ENCODE peak calls at places on chromosome 4, in eight cellular contexts. One of them, this sample, is unnamed.
A peak's percentile ranks its signal among the peaks of the same experiment; 100 is the strongest.

GRCh38 chr4:153509724-153510123 is 43.6 kb downstream of the TMEM131L start:
- DNase-seq in NCI-H2171 treated with DMSO at 0.1 percent for 48 hours: peak; percentile 61
- DNase-seq in ELF-1: no peak
- DNase-seq in mesenchymal stem cell: no peak
- DNase-seq in nucleus accumbens: no peak
- DNase-seq in stimulated activated CD4-positive, alpha-beta T cell treated with anti-CD3 and anti-CD28 coated beads, Interleukin-4, amount 100 ng/mL, for 24 hours: no peak
- DNase-seq in cardiac muscle cell: no peak
- DNase-seq in occipital lobe: no peak
- DNase-seq in this sample: no peak

GRCh38 chr4:169921237-169921636 is 105.0 kb downstream of the MFAP3L start:
- DNase-seq in mesenchymal stem cell: no peak
- DNase-seq in occipital lobe: no peak
- DNase-seq in ELF-1: no peak
- DNase-seq in nucleus accumbens: no peak
- DNase-seq in NCI-H2171 treated with DMSO at 0.1 percent for 48 hours: no peak
- DNase-seq in cardiac muscle cell: no peak
- DNase-seq in stimulated activated CD4-positive, alpha-beta T cell treated with anti-CD3 and anti-CD28 coated beads, Interleukin-4, amount 100 ng/mL, for 24 hours: no peak
- DNase-seq in this sample: no peak

GRCh38 chr4:187179086-187180070 is 455.7 kb upstream of the FAT1 start:
- DNase-seq in stimulated activated CD4-positive, alpha-beta T cell treated with anti-CD3 and anti-CD28 coated beads, Interleukin-4, amount 100 ng/mL, for 24 hours: no peak
- DNase-seq in cardiac muscle cell: no peak
- DNase-seq in nucleus accumbens: no peak
- DNase-seq in occipital lobe: no peak
- DNase-seq in mesenchymal stem cell: peak; percentile 37
- DNase-seq in NCI-H2171 treated with DMSO at 0.1 percent for 48 hours: no peak
- DNase-seq in ELF-1: no peak
- DNase-seq in this sample: no peak

GRCh38 chr4:78370625-78371372 is 180.8 kb upstream of the ANXA3 start:
- DNase-seq in occipital lobe: no peak
- DNase-seq in mesenchymal stem cell: no peak
- DNase-seq in NCI-H2171 treated with DMSO at 0.1 percent for 48 hours: no peak
- DNase-seq in cardiac muscle cell: peak; percentile 57
- DNase-seq in stimulated activated CD4-positive, alpha-beta T cell treated with anti-CD3 and anti-CD28 coated beads, Interleukin-4, amount 100 ng/mL, for 24 hours: no peak
- DNase-seq in ELF-1: peak; percentile 51
- DNase-seq in nucleus accumbens: no peak
- DNase-seq in this sample: no peak

GRCh38 chr4:152534541-152535231 is 1.2 kb downstream of the FBXW7 start:
- DNase-seq in NCI-H2171 treated with DMSO at 0.1 percent for 48 hours: peak; percentile 48
- DNase-seq in ELF-1: peak; percentile 41
- DNase-seq in stimulated activated CD4-positive, alpha-beta T cell treated with anti-CD3 and anti-CD28 coated beads, Interleukin-4, amount 100 ng/mL, for 24 hours: peak; percentile 48
- DNase-seq in cardiac muscle cell: peak; percentile 36
- DNase-seq in occipital lobe: no peak
- DNase-seq in mesenchymal stem cell: peak; percentile 43
- DNase-seq in nucleus accumbens: no peak
- DNase-seq in this sample: no peak

GRCh38 chr4:5474756-5475155 is 233.6 kb downstream of the EVC2 start:
- DNase-seq in ELF-1: peak; percentile 11
- DNase-seq in mesenchymal stem cell: peak; percentile 36
- DNase-seq in stimulated activated CD4-positive, alpha-beta T cell treated with anti-CD3 and anti-CD28 coated beads, Interleukin-4, amount 100 ng/mL, for 24 hours: no peak
- DNase-seq in nucleus accumbens: no peak
- DNase-seq in cardiac muscle cell: peak; percentile 38
- DNase-seq in NCI-H2171 treated with DMSO at 0.1 percent for 48 hours: no peak
- DNase-seq in occipital lobe: no peak
- DNase-seq in this sample: no peak

GRCh38 chr4:548976-549375 is 27.1 kb downstream of the TMEM271 start:
- DNase-seq in mesenchymal stem cell: no peak
- DNase-seq in nucleus accumbens: no peak
- DNase-seq in occipital lobe: no peak
- DNase-seq in NCI-H2171 treated with DMSO at 0.1 percent for 48 hours: no peak
- DNase-seq in stimulated activated CD4-positive, alpha-beta T cell treated with anti-CD3 and anti-CD28 coated beads, Interleukin-4, amount 100 ng/mL, for 24 hours: no peak
- DNase-seq in cardiac muscle cell: no peak
- DNase-seq in ELF-1: no peak
- DNase-seq in this sample: no peak

GRCh38 chr4:26030780-26031179 is 116.8 kb downstream of the SMIM20 start:
- DNase-seq in cardiac muscle cell: no peak
- DNase-seq in NCI-H2171 treated with DMSO at 0.1 percent for 48 hours: no peak
- DNase-seq in ELF-1: no peak
- DNase-seq in occipital lobe: no peak
- DNase-seq in mesenchymal stem cell: no peak
- DNase-seq in nucleus accumbens: no peak
- DNase-seq in stimulated activated CD4-positive, alpha-beta T cell treated with anti-CD3 and anti-CD28 coated beads, Interleukin-4, amount 100 ng/mL, for 24 hours: no peak
- DNase-seq in this sample: no peak

GRCh38 chr4:1421650-1422049 is 15.4 kb upstream of the NKX1-1 start:
- DNase-seq in cardiac muscle cell: no peak
- DNase-seq in nucleus accumbens: no peak
- DNase-seq in mesenchymal stem cell: no peak
- DNase-seq in stimulated activated CD4-positive, alpha-beta T cell treated with anti-CD3 and anti-CD28 coated beads, Interleukin-4, amount 100 ng/mL, for 24 hours: no peak
- DNase-seq in occipital lobe: no peak
- DNase-seq in NCI-H2171 treated with DMSO at 0.1 percent for 48 hours: no peak
- DNase-seq in ELF-1: no peak
- DNase-seq in this sample: no peak

GRCh38 chr4:39565925-39566630 is 38.8 kb upstream of the UGDH start:
- DNase-seq in nucleus accumbens: no peak
- DNase-seq in occipital lobe: no peak
- DNase-seq in mesenchymal stem cell: peak; percentile 94
- DNase-seq in ELF-1: peak; percentile 35
- DNase-seq in stimulated activated CD4-positive, alpha-beta T cell treated with anti-CD3 and anti-CD28 coated beads, Interleukin-4, amount 100 ng/mL, for 24 hours: no peak
- DNase-seq in cardiac muscle cell: peak; percentile 69
- DNase-seq in NCI-H2171 treated with DMSO at 0.1 percent for 48 hours: no peak
- DNase-seq in this sample: no peak

GRCh38 chr4:122539861-122540465 is 80.9 kb downstream of the IL21 start:
- DNase-seq in mesenchymal stem cell: no peak
- DNase-seq in ELF-1: no peak
- DNase-seq in stimulated activated CD4-positive, alpha-beta T cell treated with anti-CD3 and anti-CD28 coated beads, Interleukin-4, amount 100 ng/mL, for 24 hours: peak; percentile 32
- DNase-seq in occipital lobe: no peak
- DNase-seq in nucleus accumbens: no peak
- DNase-seq in cardiac muscle cell: no peak
- DNase-seq in NCI-H2171 treated with DMSO at 0.1 percent for 48 hours: no peak
- DNase-seq in this sample: no peak

GRCh38 chr4:122917731-122918130 is 4.7 kb downstream of the NUDT6 start:
- DNase-seq in nucleus accumbens: no peak
- DNase-seq in cardiac muscle cell: no peak
- DNase-seq in NCI-H2171 treated with DMSO at 0.1 percent for 48 hours: no peak
- DNase-seq in stimulated activated CD4-positive, alpha-beta T cell treated with anti-CD3 and anti-CD28 coated beads, Interleukin-4, amount 100 ng/mL, for 24 hours: no peak
- DNase-seq in occipital lobe: no peak
- DNase-seq in ELF-1: no peak
- DNase-seq in mesenchymal stem cell: no peak
- DNase-seq in this sample: no peak

GRCh38 chr4:107721436-107722090 is 1.5 kb upstream of the PAPSS1 start:
- DNase-seq in cardiac muscle cell: no peak
- DNase-seq in nucleus accumbens: no peak
- DNase-seq in mesenchymal stem cell: no peak
- DNase-seq in occipital lobe: no peak
- DNase-seq in stimulated activated CD4-positive, alpha-beta T cell treated with anti-CD3 and anti-CD28 coated beads, Interleukin-4, amount 100 ng/mL, for 24 hours: peak; percentile 49
- DNase-seq in ELF-1: peak; percentile 52
- DNase-seq in NCI-H2171 treated with DMSO at 0.1 percent for 48 hours: no peak
- DNase-seq in this sample: no peak

GRCh38 chr4:105613326-105613725 is 60.9 kb downstream of the ARHGEF38 start:
- DNase-seq in mesenchymal stem cell: no peak
- DNase-seq in occipital lobe: no peak
- DNase-seq in ELF-1: no peak
- DNase-seq in cardiac muscle cell: no peak
- DNase-seq in NCI-H2171 treated with DMSO at 0.1 percent for 48 hours: peak; percentile 79
- DNase-seq in nucleus accumbens: no peak
- DNase-seq in stimulated activated CD4-positive, alpha-beta T cell treated with anti-CD3 and anti-CD28 coated beads, Interleukin-4, amount 100 ng/mL, for 24 hours: no peak
- DNase-seq in this sample: peak; percentile 39

GRCh38 chr4:168605411-168605810 is 108.6 kb downstream of the PALLD start:
- DNase-seq in nucleus accumbens: no peak
- DNase-seq in mesenchymal stem cell: peak; percentile 82
- DNase-seq in NCI-H2171 treated with DMSO at 0.1 percent for 48 hours: no peak
- DNase-seq in stimulated activated CD4-positive, alpha-beta T cell treated with anti-CD3 and anti-CD28 coated beads, Interleukin-4, amount 100 ng/mL, for 24 hours: no peak
- DNase-seq in cardiac muscle cell: peak; percentile 61
- DNase-seq in occipital lobe: no peak
- DNase-seq in ELF-1: peak; percentile 55
- DNase-seq in this sample: no peak

GRCh38 chr4:32864713-32865351 is 2144.7 kb downstream of the PCDH7 start:
- DNase-seq in occipital lobe: no peak
- DNase-seq in nucleus accumbens: no peak
- DNase-seq in cardiac muscle cell: no peak
- DNase-seq in stimulated activated CD4-positive, alpha-beta T cell treated with anti-CD3 and anti-CD28 coated beads, Interleukin-4, amount 100 ng/mL, for 24 hours: no peak
- DNase-seq in ELF-1: no peak
- DNase-seq in NCI-H2171 treated with DMSO at 0.1 percent for 48 hours: no peak
- DNase-seq in mesenchymal stem cell: no peak
- DNase-seq in this sample: no peak

GRCh38 chr4:95701500-95701899 is 138.4 kb upstream of the PDHA2 start:
- DNase-seq in mesenchymal stem cell: peak; percentile 72
- DNase-seq in NCI-H2171 treated with DMSO at 0.1 percent for 48 hours: no peak
- DNase-seq in ELF-1: no peak
- DNase-seq in stimulated activated CD4-positive, alpha-beta T cell treated with anti-CD3 and anti-CD28 coated beads, Interleukin-4, amount 100 ng/mL, for 24 hours: no peak
- DNase-seq in occipital lobe: no peak
- DNase-seq in cardiac muscle cell: peak; percentile 93
- DNase-seq in nucleus accumbens: no peak
- DNase-seq in this sample: no peak

GRCh38 chr4:101141855-101142254 is 205.5 kb downstream of the PPP3CA start:
- DNase-seq in NCI-H2171 treated with DMSO at 0.1 percent for 48 hours: no peak
- DNase-seq in nucleus accumbens: no peak
- DNase-seq in occipital lobe: no peak
- DNase-seq in stimulated activated CD4-positive, alpha-beta T cell treated with anti-CD3 and anti-CD28 coated beads, Interleukin-4, amount 100 ng/mL, for 24 hours: no peak
- DNase-seq in cardiac muscle cell: no peak
- DNase-seq in mesenchymal stem cell: no peak
- DNase-seq in ELF-1: no peak
- DNase-seq in this sample: no peak

GRCh38 chr4:127309360-127310095 is 323.2 kb upstream of the INTU start:
- DNase-seq in NCI-H2171 treated with DMSO at 0.1 percent for 48 hours: no peak
- DNase-seq in nucleus accumbens: no peak
- DNase-seq in stimulated activated CD4-positive, alpha-beta T cell treated with anti-CD3 and anti-CD28 coated beads, Interleukin-4, amount 100 ng/mL, for 24 hours: no peak
- DNase-seq in occipital lobe: no peak
- DNase-seq in mesenchymal stem cell: peak; percentile 19
- DNase-seq in ELF-1: no peak
- DNase-seq in cardiac muscle cell: no peak
- DNase-seq in this sample: no peak

GRCh38 chr4:42637861-42638260 is 19.0 kb downstream of the ATP8A1 start:
- DNase-seq in cardiac muscle cell: no peak
- DNase-seq in occipital lobe: no peak
- DNase-seq in NCI-H2171 treated with DMSO at 0.1 percent for 48 hours: no peak
- DNase-seq in nucleus accumbens: no peak
- DNase-seq in ELF-1: no peak
- DNase-seq in mesenchymal stem cell: no peak
- DNase-seq in stimulated activated CD4-positive, alpha-beta T cell treated with anti-CD3 and anti-CD28 coated beads, Interleukin-4, amount 100 ng/mL, for 24 hours: no peak
- DNase-seq in this sample: no peak

GRCh38 chr4:151408380-151408629 is 671 bp upstream of the FHIP1A start:
- DNase-seq in mesenchymal stem cell: no peak
- DNase-seq in ELF-1: no peak
- DNase-seq in cardiac muscle cell: no peak
- DNase-seq in NCI-H2171 treated with DMSO at 0.1 percent for 48 hours: no peak
- DNase-seq in stimulated activated CD4-positive, alpha-beta T cell treated with anti-CD3 and anti-CD28 coated beads, Interleukin-4, amount 100 ng/mL, for 24 hours: no peak
- DNase-seq in nucleus accumbens: no peak
- DNase-seq in occipital lobe: no peak
- DNase-seq in this sample: no peak

GRCh38 chr4:24624381-24624780 is 40.0 kb upstream of the DHX15 start:
- DNase-seq in occipital lobe: no peak
- DNase-seq in cardiac muscle cell: no peak
- DNase-seq in nucleus accumbens: no peak
- DNase-seq in stimulated activated CD4-positive, alpha-beta T cell treated with anti-CD3 and anti-CD28 coated beads, Interleukin-4, amount 100 ng/mL, for 24 hours: no peak
- DNase-seq in mesenchymal stem cell: no peak
- DNase-seq in ELF-1: no peak
- DNase-seq in NCI-H2171 treated with DMSO at 0.1 percent for 48 hours: peak; percentile 78
- DNase-seq in this sample: no peak

GRCh38 chr4:19382993-19383392 is 868.7 kb upstream of the SLIT2 start:
- DNase-seq in stimulated activated CD4-positive, alpha-beta T cell treated with anti-CD3 and anti-CD28 coated beads, Interleukin-4, amount 100 ng/mL, for 24 hours: no peak
- DNase-seq in mesenchymal stem cell: peak; percentile 17
- DNase-seq in nucleus accumbens: no peak
- DNase-seq in occipital lobe: no peak
- DNase-seq in cardiac muscle cell: no peak
- DNase-seq in NCI-H2171 treated with DMSO at 0.1 percent for 48 hours: no peak
- DNase-seq in ELF-1: no peak
- DNase-seq in this sample: no peak

GRCh38 chr4:174362340-174362739 is 78.6 kb downstream of the CEP44 start:
- DNase-seq in ELF-1: no peak
- DNase-seq in nucleus accumbens: no peak
- DNase-seq in mesenchymal stem cell: no peak
- DNase-seq in cardiac muscle cell: no peak
- DNase-seq in stimulated activated CD4-positive, alpha-beta T cell treated with anti-CD3 and anti-CD28 coated beads, Interleukin-4, amount 100 ng/mL, for 24 hours: no peak
- DNase-seq in occipital lobe: no peak
- DNase-seq in NCI-H2171 treated with DMSO at 0.1 percent for 48 hours: no peak
- DNase-seq in this sample: no peak

GRCh38 chr4:133270021-133270570 is 121.0 kb downstream of the PCDH10 start:
- DNase-seq in occipital lobe: no peak
- DNase-seq in stimulated activated CD4-positive, alpha-beta T cell treated with anti-CD3 and anti-CD28 coated beads, Interleukin-4, amount 100 ng/mL, for 24 hours: no peak
- DNase-seq in nucleus accumbens: no peak
- DNase-seq in NCI-H2171 treated with DMSO at 0.1 percent for 48 hours: no peak
- DNase-seq in mesenchymal stem cell: peak; percentile 1
- DNase-seq in cardiac muscle cell: peak; percentile 5
- DNase-seq in ELF-1: no peak
- DNase-seq in this sample: no peak

GRCh38 chr4:119684463-119684862 is 55.9 kb upstream of the PDE5A start:
- DNase-seq in stimulated activated CD4-positive, alpha-beta T cell treated with anti-CD3 and anti-CD28 coated beads, Interleukin-4, amount 100 ng/mL, for 24 hours: no peak
- DNase-seq in cardiac muscle cell: no peak
- DNase-seq in NCI-H2171 treated with DMSO at 0.1 percent for 48 hours: no peak
- DNase-seq in ELF-1: no peak
- DNase-seq in occipital lobe: no peak
- DNase-seq in mesenchymal stem cell: no peak
- DNase-seq in nucleus accumbens: no peak
- DNase-seq in this sample: no peak

GRCh38 chr4:140156529-140157171 is 2.7 kb upstream of the MAML3 start:
- DNase-seq in ELF-1: no peak
- DNase-seq in stimulated activated CD4-positive, alpha-beta T cell treated with anti-CD3 and anti-CD28 coated beads, Interleukin-4, amount 100 ng/mL, for 24 hours: peak; percentile 60
- DNase-seq in NCI-H2171 treated with DMSO at 0.1 percent for 48 hours: no peak
- DNase-seq in cardiac muscle cell: no peak
- DNase-seq in mesenchymal stem cell: no peak
- DNase-seq in nucleus accumbens: no peak
- DNase-seq in occipital lobe: no peak
- DNase-seq in this sample: no peak

GRCh38 chr4:25792200-25792791 is 70.5 kb downstream of the SEL1L3 start:
- DNase-seq in mesenchymal stem cell: no peak
- DNase-seq in nucleus accumbens: no peak
- DNase-seq in occipital lobe: no peak
- DNase-seq in ELF-1: peak; percentile 50
- DNase-seq in cardiac muscle cell: peak; percentile 29
- DNase-seq in NCI-H2171 treated with DMSO at 0.1 percent for 48 hours: peak; percentile 11
- DNase-seq in stimulated activated CD4-positive, alpha-beta T cell treated with anti-CD3 and anti-CD28 coated beads, Interleukin-4, amount 100 ng/mL, for 24 hours: no peak
- DNase-seq in this sample: no peak

GRCh38 chr4:21507439-21507838 is 441.1 kb downstream of the KCNIP4 start:
- DNase-seq in stimulated activated CD4-positive, alpha-beta T cell treated with anti-CD3 and anti-CD28 coated beads, Interleukin-4, amount 100 ng/mL, for 24 hours: no peak
- DNase-seq in ELF-1: no peak
- DNase-seq in mesenchymal stem cell: peak; percentile 30
- DNase-seq in occipital lobe: no peak
- DNase-seq in cardiac muscle cell: peak; percentile 29
- DNase-seq in NCI-H2171 treated with DMSO at 0.1 percent for 48 hours: peak; percentile 1
- DNase-seq in nucleus accumbens: no peak
- DNase-seq in this sample: no peak

GRCh38 chr4:155952546-155952945 is 1.1 kb downstream of the CTSO start:
- DNase-seq in nucleus accumbens: no peak
- DNase-seq in mesenchymal stem cell: peak; percentile 41
- DNase-seq in ELF-1: no peak
- DNase-seq in NCI-H2171 treated with DMSO at 0.1 percent for 48 hours: no peak
- DNase-seq in occipital lobe: no peak
- DNase-seq in stimulated activated CD4-positive, alpha-beta T cell treated with anti-CD3 and anti-CD28 coated beads, Interleukin-4, amount 100 ng/mL, for 24 hours: no peak
- DNase-seq in cardiac muscle cell: peak; percentile 60
- DNase-seq in this sample: no peak

GRCh38 chr4:158170691-158171455 is 2.0 kb downstream of the GASK1B start:
- DNase-seq in NCI-H2171 treated with DMSO at 0.1 percent for 48 hours: no peak
- DNase-seq in occipital lobe: no peak
- DNase-seq in ELF-1: peak; percentile 50
- DNase-seq in nucleus accumbens: no peak
- DNase-seq in stimulated activated CD4-positive, alpha-beta T cell treated with anti-CD3 and anti-CD28 coated beads, Interleukin-4, amount 100 ng/mL, for 24 hours: no peak
- DNase-seq in cardiac muscle cell: peak; percentile 70
- DNase-seq in mesenchymal stem cell: peak; percentile 44
- DNase-seq in this sample: no peak

GRCh38 chr4:87423313-87424031 is 1.1 kb downstream of the NUDT9 start:
- DNase-seq in stimulated activated CD4-positive, alpha-beta T cell treated with anti-CD3 and anti-CD28 coated beads, Interleukin-4, amount 100 ng/mL, for 24 hours: no peak
- DNase-seq in NCI-H2171 treated with DMSO at 0.1 percent for 48 hours: peak; percentile 88
- DNase-seq in occipital lobe: no peak
- DNase-seq in ELF-1: no peak
- DNase-seq in mesenchymal stem cell: peak; percentile 30
- DNase-seq in nucleus accumbens: no peak
- DNase-seq in cardiac muscle cell: no peak
- DNase-seq in this sample: peak; percentile 44

GRCh38 chr4:83109480-83110221 is 4.9 kb downstream of the PLAC8 start:
- DNase-seq in stimulated activated CD4-positive, alpha-beta T cell treated with anti-CD3 and anti-CD28 coated beads, Interleukin-4, amount 100 ng/mL, for 24 hours: peak; percentile 57
- DNase-seq in cardiac muscle cell: peak; percentile 57
- DNase-seq in mesenchymal stem cell: peak; percentile 66
- DNase-seq in occipital lobe: no peak
- DNase-seq in NCI-H2171 treated with DMSO at 0.1 percent for 48 hours: peak; percentile 68
- DNase-seq in ELF-1: peak; percentile 77
- DNase-seq in nucleus accumbens: no peak
- DNase-seq in this sample: peak; percentile 1

GRCh38 chr4:164935363-164935762 is 42.1 kb downstream of the TRIM61 start:
- DNase-seq in ELF-1: peak; percentile 72
- DNase-seq in nucleus accumbens: no peak
- DNase-seq in NCI-H2171 treated with DMSO at 0.1 percent for 48 hours: no peak
- DNase-seq in cardiac muscle cell: no peak
- DNase-seq in mesenchymal stem cell: peak; percentile 16
- DNase-seq in occipital lobe: no peak
- DNase-seq in stimulated activated CD4-positive, alpha-beta T cell treated with anti-CD3 and anti-CD28 coated beads, Interleukin-4, amount 100 ng/mL, for 24 hours: no peak
- DNase-seq in this sample: no peak